ENCODE peak calls at places on chromosomes 12 and 14, in four cellular contexts. N, U, C and D are unnamed samples.

GRCh38 chr12:117044790-117045174 is 54.4 kb downstream of the TESC start:
- DNase-seq in N (no peak), U (no peak), C (no peak), D (no peak)

GRCh38 chr12:88445715-88446393 is 134.4 kb downstream of the KITLG start:
- DNase-seq in U (no peak), C (no peak), N (no peak), D (no peak)

GRCh38 chr12:104655059-104655609 is 198.4 kb downstream of the CHST11 start:
- DNase-seq in N (no peak), U (no peak), C (no peak), D (no peak)

GRCh38 chr12:30100736-30101135 is 317.0 kb upstream of the TMTC1 start:
- DNase-seq in C (no peak), N (no peak), U (no peak), D (no peak)

GRCh38 chr12:131098178-131098981 is 144.7 kb downstream of the ADGRD1 start:
- DNase-seq in C (peak), N (no peak), U (peak), D (no peak)

GRCh38 chr14:24407608-24408325 is 9.0 kb downstream of the NYNRIN start:
- DNase-seq in U (no peak), N (no peak), C (peak), D (no peak)

GRCh38 chr12:47989666-47990065 is 14.6 kb downstream of the COL2A1 start:
- DNase-seq in C (peak), N (no peak), U (peak), D (no peak)

GRCh38 chr12:78961171-78961570 is 96.6 kb downstream of the SYT1 start:
- DNase-seq in N (no peak), C (no peak), U (no peak), D (no peak)

GRCh38 chr12:47264951-47265350 is 185.2 kb upstream of the AMIGO2 start:
- DNase-seq in U (no peak), N (no peak), C (no peak), D (peak)

GRCh38 chr14:95464524-95464923 is 51.9 kb downstream of the SYNE3 start:
- DNase-seq in U (no peak), N (no peak), C (no peak), D (no peak)

GRCh38 chr12:80837342-80837978 is 100.3 kb downstream of the LIN7A start:
- DNase-seq in U (no peak), N (no peak), C (no peak), D (no peak)

GRCh38 chr14:76314521-76314951 is 61.4 kb upstream of the ESRRB start:
- DNase-seq in C (peak), N (no peak), U (no peak), D (no peak)

GRCh38 chr12:59973515-59973914 is 377.7 kb downstream of the SLC16A7 start:
- DNase-seq in N (no peak), C (no peak), U (no peak), D (no peak)

GRCh38 chr12:115599251-115599811 is 678.2 kb downstream of the MED13L start:
- DNase-seq in U (no peak), C (no peak), N (no peak), D (no peak)

GRCh38 chr14:106518054-106518943 is 991.9 kb downstream of the TMEM121 start:
- DNase-seq in C (no peak), U (no peak), N (no peak), D (no peak)

GRCh38 chr12:6438345-6438744 is 6.4 kb upstream of the CD27 start:
- DNase-seq in U (peak), C (peak), N (no peak), D (no peak)

GRCh38 chr12:20475542-20475941 is 107.2 kb downstream of the PDE3A start:
- DNase-seq in U (no peak), N (no peak), C (no peak), D (no peak)

GRCh38 chr14:46034305-46034704 is 617.3 kb downstream of the RPL10L start:
- DNase-seq in N (no peak), U (no peak), C (no peak), D (no peak)

GRCh38 chr12:129002447-129002846 is 149.2 kb downstream of the GLT1D1 start:
- DNase-seq in U (no peak), N (no peak), C (no peak), D (no peak)
- TF ChIP-seq CTCF in U (no peak), N (no peak), C (no peak), D (no peak)

GRCh38 chr12:95096852-95097251 is 23.4 kb upstream of the NR2C1 start:
- DNase-seq in N (no peak), C (no peak), U (no peak), D (no peak)
- TF ChIP-seq EP300 in N (no peak), C (no peak), U (no peak), D (no peak)

DNA sequence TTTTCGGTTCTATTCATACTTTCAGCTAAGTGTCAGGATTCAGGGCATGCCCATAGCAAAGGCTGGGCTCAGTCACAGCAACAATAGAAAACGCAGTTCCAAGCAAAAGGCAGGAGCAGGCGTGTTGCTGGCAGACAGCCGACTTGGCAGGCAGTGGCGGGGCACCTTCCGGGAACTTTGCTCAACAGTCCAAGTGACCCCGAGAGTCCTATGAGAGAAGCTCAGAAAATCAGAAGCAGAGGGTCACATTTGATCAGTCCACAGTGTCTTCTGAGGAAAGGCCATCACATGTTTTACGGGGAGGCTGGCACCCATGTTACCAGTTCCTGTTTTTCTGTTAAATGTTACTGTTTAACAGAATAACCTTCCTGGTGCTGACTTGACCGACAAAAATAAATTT is 115.0 kb downstream of the DACT1 start:
- DNase-seq in U (peak), C (peak), N (no peak), D (no peak)
- TF ChIP-seq POLR2AphosphoS5 in U (no peak), C (no peak), N (no peak), D (no peak)

DNA sequence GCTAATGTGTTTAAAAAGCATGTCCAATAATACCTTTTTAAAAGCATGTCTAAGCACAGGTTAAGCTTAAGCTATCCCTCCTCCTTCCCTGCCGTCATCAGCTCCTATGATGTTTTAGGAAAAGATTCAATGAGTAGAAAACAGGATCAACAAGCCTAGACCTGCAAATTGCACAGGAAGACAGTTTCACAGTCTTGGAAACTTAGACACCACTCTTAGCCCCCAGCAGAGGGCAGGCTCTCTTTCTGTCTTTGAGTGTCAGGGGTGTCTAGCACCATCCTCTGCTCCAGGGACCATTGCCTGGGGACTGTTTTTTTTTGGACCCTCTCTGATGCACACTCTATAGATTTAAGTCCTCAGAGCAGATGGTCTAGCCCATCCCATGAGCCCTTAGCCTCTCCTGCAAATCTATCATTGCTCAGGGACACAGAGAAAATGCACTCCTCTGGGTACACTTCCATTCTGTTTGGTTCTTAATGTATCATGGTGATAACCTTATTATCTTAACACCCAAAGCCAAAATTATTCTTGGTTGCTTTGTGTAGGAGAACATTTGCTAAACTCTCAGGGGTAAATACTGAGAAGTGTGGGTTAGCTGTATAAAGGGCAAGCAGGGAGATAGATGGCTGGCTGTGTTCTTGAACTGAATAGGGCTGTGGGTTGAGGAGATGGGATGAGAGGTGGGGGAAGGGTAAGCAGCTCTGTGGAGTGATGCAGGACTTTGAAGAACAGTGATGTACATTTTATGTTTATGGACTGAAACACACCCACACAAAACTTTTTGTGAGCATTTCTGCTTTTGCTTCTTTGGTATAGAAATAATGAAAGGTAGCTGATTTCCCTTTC is 259.9 kb upstream of the DDHD1 start:
- DNase-seq in C (no peak), N (no peak), U (no peak), D (no peak)
- TF ChIP-seq CTCF in C (no peak), N (peak), U (no peak), D (no peak)

DNA sequence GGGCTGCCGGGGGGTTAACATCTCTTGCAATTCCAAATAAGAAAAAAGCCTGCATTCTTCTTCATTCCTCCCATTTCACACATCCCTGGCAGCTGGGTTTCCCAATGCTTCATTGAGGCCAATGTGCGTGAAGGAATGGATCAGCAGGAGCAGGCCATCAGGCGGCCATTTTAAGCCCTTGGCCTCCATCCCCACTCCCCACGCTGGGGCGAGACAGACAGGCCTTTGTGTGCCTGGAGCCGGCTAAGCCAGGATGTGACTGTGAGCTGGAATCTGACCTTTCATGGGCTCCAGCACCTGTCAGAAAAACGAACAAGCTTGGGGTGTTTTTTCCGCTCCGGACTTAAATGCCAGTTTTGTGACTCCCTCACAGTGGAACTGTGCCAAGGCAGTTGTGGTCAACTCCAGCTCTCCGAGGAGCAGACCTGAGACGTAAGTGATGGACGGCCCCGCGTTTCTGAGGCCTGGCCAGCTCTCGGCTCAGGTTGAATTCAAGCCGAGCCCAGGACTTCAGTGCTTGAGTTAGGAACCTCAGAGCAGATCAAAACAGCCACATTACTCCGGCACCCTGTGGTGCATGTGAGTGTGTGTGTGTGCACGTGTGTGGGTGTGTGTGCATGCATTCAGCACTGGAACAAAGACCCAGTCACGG is 133.1 kb downstream of the TMEM30B start:
- DNase-seq in N (no peak), U (no peak), C (peak), D (peak)
- TF ChIP-seq EP300 in N (no peak), U (no peak), C (no peak), D (no peak)